ENCODE peak calls at places on chromosomes 5 and 9, in ten cellular contexts. One of them, this sample, is unnamed.

GRCh38 chr9:21030389-21031035 is 928 bp downstream of the HACD4 start:
- DNase-seq in HCT116: no peak
- DNase-seq in CD8-positive, alpha-beta T cell: no peak
- DNase-seq in HL-60: no peak
- DNase-seq in CD4-positive, alpha-beta T cell: no peak
- DNase-seq in psoas muscle: no peak
- DNase-seq in adrenal gland: no peak
- DNase-seq in iPS DF 6.9: no peak
- DNase-seq in naive thymus-derived CD4-positive, alpha-beta T cell: no peak
- DNase-seq in neural progenitor cell: no peak
- DNase-seq in this sample: peak

GRCh38 chr9:36903541-36904435 is 130.3 kb downstream of the PAX5 start:
- DNase-seq in HCT116: peak
- DNase-seq in CD8-positive, alpha-beta T cell: no peak
- DNase-seq in HL-60: peak
- DNase-seq in CD4-positive, alpha-beta T cell: no peak
- DNase-seq in psoas muscle: no peak
- DNase-seq in adrenal gland: peak
- DNase-seq in iPS DF 6.9: no peak
- DNase-seq in naive thymus-derived CD4-positive, alpha-beta T cell: no peak
- DNase-seq in neural progenitor cell: no peak
- DNase-seq in this sample: no peak

GRCh38 chr9:134442087-134442470 is 115.8 kb downstream of the RXRA start:
- DNase-seq in HCT116: no peak
- DNase-seq in CD8-positive, alpha-beta T cell: no peak
- DNase-seq in HL-60: no peak
- DNase-seq in CD4-positive, alpha-beta T cell: no peak
- DNase-seq in psoas muscle: peak
- DNase-seq in adrenal gland: peak
- DNase-seq in iPS DF 6.9: no peak
- DNase-seq in naive thymus-derived CD4-positive, alpha-beta T cell: no peak
- DNase-seq in neural progenitor cell: no peak
- DNase-seq in this sample: no peak

GRCh38 chr9:87270241-87271234 is 227.1 kb upstream of the DAPK1 start:
- DNase-seq in HCT116: no peak
- DNase-seq in CD8-positive, alpha-beta T cell: no peak
- DNase-seq in HL-60: no peak
- DNase-seq in CD4-positive, alpha-beta T cell: no peak
- DNase-seq in psoas muscle: no peak
- DNase-seq in adrenal gland: no peak
- DNase-seq in iPS DF 6.9: no peak
- DNase-seq in naive thymus-derived CD4-positive, alpha-beta T cell: no peak
- DNase-seq in neural progenitor cell: peak
- DNase-seq in this sample: no peak

GRCh38 chr5:17402291-17403121 is 95.5 kb upstream of the TAF11L2 start:
- DNase-seq in HCT116: no peak
- DNase-seq in CD8-positive, alpha-beta T cell: no peak
- DNase-seq in HL-60: no peak
- DNase-seq in CD4-positive, alpha-beta T cell: no peak
- DNase-seq in psoas muscle: no peak
- DNase-seq in adrenal gland: no peak
- DNase-seq in iPS DF 6.9: no peak
- DNase-seq in naive thymus-derived CD4-positive, alpha-beta T cell: no peak
- DNase-seq in neural progenitor cell: peak
- DNase-seq in this sample: no peak

GRCh38 chr5:75566710-75567309 is 44.4 kb upstream of the ANKDD1B start:
- DNase-seq in HCT116: peak
- DNase-seq in CD8-positive, alpha-beta T cell: no peak
- DNase-seq in HL-60: peak
- DNase-seq in CD4-positive, alpha-beta T cell: no peak
- DNase-seq in psoas muscle: no peak
- DNase-seq in adrenal gland: peak
- DNase-seq in iPS DF 6.9: no peak
- DNase-seq in naive thymus-derived CD4-positive, alpha-beta T cell: no peak
- DNase-seq in neural progenitor cell: no peak
- DNase-seq in this sample: peak

GRCh38 chr9:136353757-136354488 is 9.6 kb downstream of the DNLZ start:
- DNase-seq in HCT116: no peak
- DNase-seq in CD8-positive, alpha-beta T cell: no peak
- DNase-seq in HL-60: no peak
- DNase-seq in CD4-positive, alpha-beta T cell: no peak
- DNase-seq in psoas muscle: no peak
- DNase-seq in adrenal gland: no peak
- DNase-seq in iPS DF 6.9: no peak
- DNase-seq in naive thymus-derived CD4-positive, alpha-beta T cell: no peak
- DNase-seq in neural progenitor cell: no peak
- DNase-seq in this sample: no peak

GRCh38 chr9:109114670-109115069 is 5.1 kb downstream of the TMEM245 start:
- DNase-seq in HCT116: no peak
- DNase-seq in CD8-positive, alpha-beta T cell: no peak
- DNase-seq in HL-60: no peak
- DNase-seq in CD4-positive, alpha-beta T cell: no peak
- DNase-seq in psoas muscle: no peak
- DNase-seq in adrenal gland: no peak
- DNase-seq in iPS DF 6.9: no peak
- DNase-seq in naive thymus-derived CD4-positive, alpha-beta T cell: no peak
- DNase-seq in neural progenitor cell: no peak
- DNase-seq in this sample: peak

GRCh38 chr5:54883374-54884194 is 101.8 kb downstream of the ESM1 start:
- DNase-seq in HCT116: no peak
- DNase-seq in CD8-positive, alpha-beta T cell: no peak
- DNase-seq in HL-60: no peak
- DNase-seq in CD4-positive, alpha-beta T cell: no peak
- DNase-seq in psoas muscle: peak
- DNase-seq in adrenal gland: peak
- DNase-seq in iPS DF 6.9: peak
- DNase-seq in naive thymus-derived CD4-positive, alpha-beta T cell: no peak
- DNase-seq in neural progenitor cell: peak
- DNase-seq in this sample: no peak

DNA sequence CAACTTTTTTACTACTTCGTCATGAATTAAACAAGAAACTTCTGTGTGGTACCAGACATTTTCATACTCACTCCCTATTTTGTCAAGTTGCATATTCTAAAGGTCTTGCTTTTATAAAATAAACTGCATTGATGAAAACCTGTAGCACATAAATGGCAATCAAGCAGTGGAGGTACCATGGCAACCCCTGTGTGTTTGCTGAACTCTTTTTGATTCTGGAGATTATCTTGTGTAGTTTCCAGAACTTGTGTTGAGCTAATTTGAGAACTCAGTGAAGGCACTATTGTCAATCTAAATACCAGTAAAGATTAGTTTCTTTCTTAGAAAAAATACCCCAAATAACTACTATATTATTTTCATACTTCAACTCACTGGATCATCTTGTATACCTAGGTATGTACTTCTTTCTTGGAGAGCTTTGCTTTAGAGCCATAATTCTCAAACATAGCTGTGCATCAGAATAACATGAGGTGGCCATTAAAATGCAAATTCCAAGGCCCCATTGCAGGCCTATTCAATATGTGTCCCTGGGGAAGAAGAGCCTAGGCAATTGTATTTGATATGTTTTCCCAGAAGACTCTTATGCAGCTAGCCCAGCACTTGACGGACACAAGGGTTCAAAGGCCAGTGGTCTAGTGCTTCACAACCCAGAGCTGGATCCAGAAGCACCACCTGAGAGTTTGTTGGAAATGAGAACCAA is 9.8 kb upstream of the PRLR start:
- DNase-seq in HCT116: no peak
- DNase-seq in CD8-positive, alpha-beta T cell: no peak
- DNase-seq in HL-60: no peak
- DNase-seq in CD4-positive, alpha-beta T cell: no peak
- DNase-seq in psoas muscle: no peak
- DNase-seq in adrenal gland: no peak
- DNase-seq in iPS DF 6.9: no peak
- DNase-seq in naive thymus-derived CD4-positive, alpha-beta T cell: no peak
- DNase-seq in neural progenitor cell: no peak
- DNase-seq in this sample: no peak
- H3K27ac ChIP-seq in HCT116: no peak
- H3K27ac ChIP-seq in CD8-positive, alpha-beta T cell: no peak
- H3K27ac ChIP-seq in HL-60: no peak
- H3K27ac ChIP-seq in CD4-positive, alpha-beta T cell: no peak
- H3K27ac ChIP-seq in psoas muscle: no peak
- H3K27ac ChIP-seq in adrenal gland: no peak
- H3K27ac ChIP-seq in iPS DF 6.9: no peak
- H3K27ac ChIP-seq in naive thymus-derived CD4-positive, alpha-beta T cell: no peak
- H3K27ac ChIP-seq in neural progenitor cell: no peak
- H3K27ac ChIP-seq in this sample: no peak

DNA sequence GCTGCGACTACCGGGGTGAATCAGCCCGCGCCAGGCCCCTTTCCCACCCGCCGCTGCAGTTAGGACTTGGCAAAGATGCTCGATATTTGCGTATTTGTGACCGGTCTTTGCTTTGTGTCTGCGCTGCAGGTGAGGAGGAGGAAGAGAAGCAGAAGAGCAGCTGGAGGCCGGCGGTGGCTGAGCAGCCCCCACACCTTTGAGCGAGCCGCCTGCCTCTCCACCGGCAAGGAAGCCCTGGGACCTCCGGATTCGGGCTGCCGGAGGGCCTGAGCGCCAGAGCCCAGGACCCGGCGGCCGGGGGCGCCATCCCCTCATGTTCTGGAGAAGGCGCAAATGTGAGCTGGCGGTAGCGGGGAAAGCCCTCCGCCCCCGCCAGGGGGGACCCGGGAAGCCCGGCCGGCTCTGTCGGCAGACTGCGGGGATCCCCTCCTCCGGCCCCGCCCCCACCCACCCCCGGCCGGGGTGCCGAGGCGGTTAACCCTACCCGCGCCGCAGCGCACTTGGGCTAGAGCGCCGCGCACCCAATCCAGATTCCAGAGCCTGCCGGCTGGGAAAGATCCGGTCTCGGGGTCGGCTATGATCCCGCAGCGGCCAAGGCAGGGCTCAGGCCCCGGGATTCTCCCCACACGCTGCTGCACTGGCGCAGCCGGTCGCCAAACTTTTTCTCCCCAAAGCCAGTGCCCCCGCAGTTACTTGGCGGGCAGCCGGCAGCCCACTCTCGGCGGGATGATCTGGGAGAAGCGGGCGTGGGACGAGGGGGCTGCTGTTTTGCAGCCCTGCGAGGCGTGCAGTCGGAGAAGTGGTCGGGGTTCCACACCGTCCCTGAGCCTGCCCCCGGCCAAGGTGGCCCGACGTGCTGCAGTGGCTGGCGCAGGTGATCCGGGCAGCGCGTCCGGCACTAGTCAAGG is 800 bp upstream of the KCNN2 start:
- DNase-seq in HCT116: no peak
- DNase-seq in CD8-positive, alpha-beta T cell: no peak
- DNase-seq in HL-60: no peak
- DNase-seq in CD4-positive, alpha-beta T cell: no peak
- DNase-seq in psoas muscle: peak
- DNase-seq in adrenal gland: peak
- DNase-seq in iPS DF 6.9: no peak
- DNase-seq in naive thymus-derived CD4-positive, alpha-beta T cell: no peak
- DNase-seq in neural progenitor cell: peak
- DNase-seq in this sample: no peak
- H3K27ac ChIP-seq in HCT116: no peak
- H3K27ac ChIP-seq in CD8-positive, alpha-beta T cell: no peak
- H3K27ac ChIP-seq in HL-60: peak
- H3K27ac ChIP-seq in CD4-positive, alpha-beta T cell: no peak
- H3K27ac ChIP-seq in psoas muscle: peak
- H3K27ac ChIP-seq in adrenal gland: peak
- H3K27ac ChIP-seq in iPS DF 6.9: no peak
- H3K27ac ChIP-seq in naive thymus-derived CD4-positive, alpha-beta T cell: no peak
- H3K27ac ChIP-seq in neural progenitor cell: peak
- H3K27ac ChIP-seq in this sample: no peak

GRCh38 chr9:126607086-126607485 is 6.6 kb upstream of the LMX1B start:
- DNase-seq in HCT116: no peak
- DNase-seq in CD8-positive, alpha-beta T cell: no peak
- DNase-seq in HL-60: no peak
- DNase-seq in CD4-positive, alpha-beta T cell: no peak
- DNase-seq in psoas muscle: peak
- DNase-seq in adrenal gland: no peak
- DNase-seq in iPS DF 6.9: no peak
- DNase-seq in naive thymus-derived CD4-positive, alpha-beta T cell: no peak
- DNase-seq in neural progenitor cell: no peak
- DNase-seq in this sample: no peak

GRCh38 chr9:126605792-126606482 is 7.8 kb upstream of the LMX1B start:
- DNase-seq in HCT116: no peak
- DNase-seq in CD8-positive, alpha-beta T cell: no peak
- DNase-seq in HL-60: no peak
- DNase-seq in CD4-positive, alpha-beta T cell: no peak
- DNase-seq in psoas muscle: no peak
- DNase-seq in adrenal gland: no peak
- DNase-seq in iPS DF 6.9: no peak
- DNase-seq in naive thymus-derived CD4-positive, alpha-beta T cell: no peak
- DNase-seq in neural progenitor cell: no peak
- DNase-seq in this sample: no peak

GRCh38 chr9:126606483-126606870 is 7.3 kb upstream of the LMX1B start:
- DNase-seq in HCT116: no peak
- DNase-seq in CD8-positive, alpha-beta T cell: no peak
- DNase-seq in HL-60: no peak
- DNase-seq in CD4-positive, alpha-beta T cell: no peak
- DNase-seq in psoas muscle: no peak
- DNase-seq in adrenal gland: no peak
- DNase-seq in iPS DF 6.9: no peak
- DNase-seq in naive thymus-derived CD4-positive, alpha-beta T cell: no peak
- DNase-seq in neural progenitor cell: no peak
- DNase-seq in this sample: no peak

GRCh38 chr9:126604706-126605105 is 9.0 kb upstream of the LMX1B start:
- DNase-seq in HCT116: no peak
- DNase-seq in CD8-positive, alpha-beta T cell: no peak
- DNase-seq in HL-60: no peak
- DNase-seq in CD4-positive, alpha-beta T cell: no peak
- DNase-seq in psoas muscle: peak
- DNase-seq in adrenal gland: no peak
- DNase-seq in iPS DF 6.9: no peak
- DNase-seq in naive thymus-derived CD4-positive, alpha-beta T cell: no peak
- DNase-seq in neural progenitor cell: peak
- DNase-seq in this sample: no peak

GRCh38 chr9:126604059-126604685 is 9.6 kb upstream of the LMX1B start:
- DNase-seq in HCT116: no peak
- DNase-seq in CD8-positive, alpha-beta T cell: no peak
- DNase-seq in HL-60: no peak
- DNase-seq in CD4-positive, alpha-beta T cell: no peak
- DNase-seq in psoas muscle: peak
- DNase-seq in adrenal gland: no peak
- DNase-seq in iPS DF 6.9: no peak
- DNase-seq in naive thymus-derived CD4-positive, alpha-beta T cell: no peak
- DNase-seq in neural progenitor cell: no peak
- DNase-seq in this sample: no peak
- H3K27ac ChIP-seq in HCT116: no peak
- H3K27ac ChIP-seq in CD8-positive, alpha-beta T cell: no peak
- H3K27ac ChIP-seq in HL-60: no peak
- H3K27ac ChIP-seq in CD4-positive, alpha-beta T cell: no peak
- H3K27ac ChIP-seq in psoas muscle: no peak
- H3K27ac ChIP-seq in adrenal gland: no peak
- H3K27ac ChIP-seq in iPS DF 6.9: no peak
- H3K27ac ChIP-seq in naive thymus-derived CD4-positive, alpha-beta T cell: no peak
- H3K27ac ChIP-seq in neural progenitor cell: no peak
- H3K27ac ChIP-seq in this sample: no peak

DNA sequence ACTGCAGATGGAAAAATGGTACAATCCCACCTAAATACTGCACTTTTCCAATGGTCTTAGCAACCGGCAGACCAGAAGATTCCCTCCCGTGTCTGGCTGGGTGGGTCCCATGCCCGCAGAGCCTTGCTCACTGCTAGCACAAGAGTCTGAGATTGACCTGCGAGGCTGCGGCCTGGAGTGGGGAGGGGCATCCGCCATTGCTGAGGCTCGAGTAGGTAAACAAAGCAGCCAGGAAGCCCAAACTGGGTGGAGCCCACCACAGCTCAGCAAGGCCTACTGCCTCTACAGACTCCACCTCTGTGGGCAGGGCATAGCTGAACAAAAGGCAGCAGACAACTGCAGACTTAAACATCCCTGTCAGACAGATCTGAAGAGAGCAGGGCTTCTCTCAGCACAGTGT is 221.6 kb upstream of the CTNND2 start:
- DNase-seq in HCT116: no peak
- DNase-seq in CD8-positive, alpha-beta T cell: no peak
- DNase-seq in HL-60: no peak
- DNase-seq in CD4-positive, alpha-beta T cell: no peak
- DNase-seq in psoas muscle: no peak
- DNase-seq in adrenal gland: no peak
- DNase-seq in iPS DF 6.9: no peak
- DNase-seq in naive thymus-derived CD4-positive, alpha-beta T cell: no peak
- DNase-seq in neural progenitor cell: no peak
- DNase-seq in this sample: no peak
- H3K27ac ChIP-seq in HCT116: no peak
- H3K27ac ChIP-seq in CD8-positive, alpha-beta T cell: no peak
- H3K27ac ChIP-seq in HL-60: no peak
- H3K27ac ChIP-seq in CD4-positive, alpha-beta T cell: no peak
- H3K27ac ChIP-seq in psoas muscle: no peak
- H3K27ac ChIP-seq in adrenal gland: no peak
- H3K27ac ChIP-seq in iPS DF 6.9: no peak
- H3K27ac ChIP-seq in naive thymus-derived CD4-positive, alpha-beta T cell: no peak
- H3K27ac ChIP-seq in neural progenitor cell: no peak
- H3K27ac ChIP-seq in this sample: no peak

This sample was measured in epithelial cell of prostate.